ENCODE peak calls at places on chromosomes 5 and 9, in seven cellular contexts. C is transverse colon, O is Peyer's patch, H is tibial nerve, K is IMR-90, I is esophagus squamous epithelium, E is stomach. G is an unnamed sample.

GRCh38 chr9:76537150-76537646 is 78.2 kb downstream of the GCNT1 start:
- DNase-seq in C (peak; percentile 15), E (peak; percentile 81), K (no peak), H (peak; percentile 71), I (no peak), O (no peak), G (no peak)

GRCh38 chr5:54876-55569 is 36.9 kb upstream of the PLEKHG4B start:
- DNase-seq in H (no peak), C (no peak), I (no peak), K (no peak), E (no peak), O (no peak), G (no peak)

GRCh38 chr5:180640765-180641565 is 8.4 kb downstream of the FLT4 start:
- DNase-seq in I (no peak), O (no peak), E (peak; percentile 22), H (no peak), K (no peak), C (no peak), G (no peak)

GRCh38 chr9:136311433-136312375 is 7.8 kb upstream of the CCDC187 start:
- DNase-seq in I (no peak), H (no peak), K (no peak), C (peak; percentile 60), O (peak; percentile 67), E (peak; percentile 70), G (no peak)

GRCh38 chr5:174188300-174188699 is 142.8 kb downstream of the NSG2 start:
- DNase-seq in I (no peak), O (no peak), E (no peak), C (no peak), K (no peak), H (no peak), G (no peak)

GRCh38 chr5:54470677-54471076 is 15.2 kb downstream of the HSPB3 start:
- DNase-seq in K (peak; percentile 81), E (no peak), H (no peak), O (no peak), C (no peak), I (no peak), G (no peak)

GRCh38 chr5:103207653-103208052 is 50.9 kb upstream of the MACIR start:
- DNase-seq in I (no peak), E (no peak), C (no peak), H (no peak), K (peak; percentile 10), O (no peak), G (no peak)

GRCh38 chr5:137605377-137605776 is 106.3 kb upstream of the SPOCK1 start:
- DNase-seq in C (no peak), O (no peak), E (no peak), K (no peak), I (no peak), H (no peak), G (no peak)

GRCh38 chr5:50751064-50751657 is 84.7 kb downstream of the PARP8 start:
- DNase-seq in H (no peak), O (no peak), K (peak; percentile 55), I (no peak), E (no peak), C (peak; percentile 12), G (peak; percentile 31)

GRCh38 chr5:73780297-73781080 is 154.5 kb downstream of the ARHGEF28 start:
- DNase-seq in C (peak; percentile 21), K (no peak), O (peak; percentile 65), I (no peak), E (no peak), H (no peak), G (peak; percentile 30)

GRCh38 chr5:113376640-113377039 is 58.1 kb downstream of the TSSK1B start:
- DNase-seq in H (no peak), O (no peak), K (no peak), E (no peak), C (no peak), I (no peak), G (no peak)

GRCh38 chr9:112869917-112870316 is 20.8 kb downstream of the SLC46A2 start:
- DNase-seq in O (no peak), I (no peak), E (no peak), H (no peak), K (no peak), C (no peak), G (no peak)
- H3K27ac ChIP-seq in O (no peak overlapping the region), I (no peak overlapping the region), E (no peak overlapping the region), H (no peak overlapping the region), K (no peak overlapping the region), C (no peak overlapping the region), G (no peak overlapping the region)

DNA sequence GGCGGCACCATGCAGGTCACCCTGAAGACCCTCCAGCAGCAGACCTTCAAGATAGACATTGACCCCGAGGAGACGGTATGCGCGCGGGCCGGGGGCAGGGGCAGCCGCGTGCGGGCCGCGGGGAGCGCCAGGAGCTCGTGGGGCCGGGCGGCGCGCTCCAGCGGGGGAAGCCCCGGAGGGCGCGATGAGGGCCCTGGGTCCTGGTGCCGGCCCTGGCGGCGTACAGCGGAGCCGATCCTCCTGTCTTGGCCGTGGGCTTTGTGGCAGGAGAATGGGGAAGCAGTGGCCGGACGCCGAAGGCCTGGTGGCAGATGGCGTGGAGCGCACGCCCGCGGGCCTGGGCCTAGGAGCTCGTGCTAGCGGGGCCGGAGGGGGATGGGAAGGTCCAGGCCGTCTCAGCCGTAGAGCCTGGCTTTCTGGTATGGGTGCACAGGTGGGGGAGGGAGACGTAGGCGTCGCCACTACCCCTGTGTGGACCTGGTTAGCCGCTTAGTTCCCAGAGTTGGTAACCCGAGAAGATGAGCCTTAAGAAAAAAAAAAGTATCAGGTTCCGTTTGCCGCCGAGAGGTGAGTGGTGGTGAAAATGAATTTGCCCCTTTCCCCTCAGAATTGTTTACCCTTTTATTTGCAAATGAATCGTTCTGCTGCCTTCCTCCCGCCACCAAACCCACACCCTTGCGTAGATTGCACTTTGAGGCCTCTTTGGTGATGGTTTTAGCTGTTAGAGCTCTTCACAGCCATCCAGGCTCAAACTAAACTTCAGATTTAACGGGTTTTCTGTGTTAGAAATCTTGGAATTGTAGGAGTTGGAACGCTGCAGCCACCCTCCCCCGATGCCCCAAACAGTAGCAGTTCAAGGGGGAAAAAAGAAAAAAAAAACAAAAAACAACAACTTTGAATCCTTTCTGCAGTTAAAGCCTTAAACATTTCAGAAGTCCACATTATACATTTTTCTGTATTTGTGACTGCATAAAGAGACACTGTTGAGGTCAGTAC is 840 bp downstream of the RAD23B start:
- DNase-seq in C (peak; percentile 81), K (peak; percentile 74), I (no peak), H (peak; percentile 37), E (peak; percentile 76), O (peak; percentile 81), G (peak; percentile 81)
- TF ChIP-seq POLR2A in C (no peak), K (no peak), I (no peak), H (no peak), E (no peak), O (no peak), G (peak; percentile 51)

GRCh38 chr9:112064871-112065270 is 110.2 kb downstream of the SUSD1 start:
- DNase-seq in K (no peak), E (no peak), C (no peak), I (no peak), O (no peak), H (no peak), G (no peak)
- H3K27ac ChIP-seq in K (no peak overlapping the region), E (peak overlapping the region; percentile 76), C (peak overlapping the region; percentile 79), I (peak overlapping the region; percentile 54), O (peak overlapping the region; percentile 84), H (no peak overlapping the region), G (no peak overlapping the region)

GRCh38 chr9:112751059-112751795 is 667 bp downstream of the SNX30 start:
- DNase-seq in E (peak; percentile 46), H (no peak), I (no peak), K (peak; percentile 87), O (peak; percentile 67), C (peak; percentile 68), G (peak; percentile 31)
- TF ChIP-seq POLR2A in E (no peak), H (no peak), I (no peak), K (peak; percentile 62), O (no peak), C (peak; percentile 58), G (peak; percentile 34)

GRCh38 chr5:169637085-169637855 is at the start of gene DOCK2:
- DNase-seq in C (peak; percentile 72), E (peak; percentile 58), I (peak; percentile 14), O (no peak), K (no peak), H (no peak), G (no peak)
- H3K27ac ChIP-seq in C (peak within 1 kb of the TSS; percentile 68), E (peak within 1 kb of the TSS; percentile 47), I (peak within 1 kb of the TSS; percentile 86), O (peak within 1 kb of the TSS; percentile 76), K (no peak within 1 kb of the TSS), H (no peak within 1 kb of the TSS), G (no peak within 1 kb of the TSS)

GRCh38 chr5:85452322-85453025 is 1067.8 kb upstream of the EDIL3 start:
- DNase-seq in I (no peak), H (no peak), O (no peak), K (no peak), C (no peak), E (no peak), G (no peak)
- TF ChIP-seq POLR2A in I (no peak), H (no peak), O (no peak), K (no peak), C (no peak), E (no peak), G (no peak)